ENCODE peak calls at places on chromosomes 2 and 18, in six cellular contexts. L, K, N, I, B and T are unnamed samples.

GRCh38 chr2:241020201-241020600 is 21.8 kb downstream of the SNED1 start:
- DNase-seq in L (no peak), K (no peak), N (no peak), I (no peak), B (no peak), T (no peak)

GRCh38 chr18:8745355-8746014 is 40.1 kb downstream of the MTCL1 start:
- DNase-seq in L (no peak), K (no peak), N (no peak), I (no peak), B (no peak), T (no peak)

GRCh38 chr2:74503506-74504475 is 3.7 kb downstream of the PCGF1 start:
- DNase-seq in L (no peak), K (no peak), N (no peak), I (no peak), B (no peak), T (no peak)

GRCh38 chr18:46337206-46337710 is 233.1 kb downstream of the HAUS1 start:
- DNase-seq in L (no peak), K (no peak), N (no peak), I (no peak), B (no peak), T (no peak)

GRCh38 chr2:160104115-160104514 is 41.7 kb upstream of the PLA2R1 start:
- DNase-seq in L (no peak), K (no peak), N (no peak), I (no peak), B (peak; percentile 31), T (no peak)

GRCh38 chr2:86622878-86623548 is 652 bp downstream of the RNF103 start:
- DNase-seq in L (peak; percentile 55), K (no peak), N (peak; percentile 57), I (no peak), B (no peak), T (peak; percentile 72)

GRCh38 chr2:240790370-240791210 is 29.4 kb downstream of the KIF1A start:
- DNase-seq in L (no peak), K (no peak), N (no peak), I (no peak), B (no peak), T (no peak)

GRCh38 chr18:79384151-79384807 is 11.5 kb upstream of the NFATC1 start:
- DNase-seq in L (no peak), K (no peak), N (no peak), I (no peak), B (no peak), T (no peak)

GRCh38 chr2:10162586-10163497 is 40.3 kb downstream of the RRM2 start:
- DNase-seq in L (no peak), K (no peak), N (no peak), I (no peak), B (no peak), T (peak; percentile 30)

GRCh38 chr2:190996947-190997346 is 17.0 kb downstream of the STAT1 start:
- DNase-seq in L (no peak), K (no peak), N (no peak), I (no peak), B (no peak), T (no peak)

GRCh38 chr2:122022531-122022930 is 267.1 kb downstream of the TSN start:
- DNase-seq in L (no peak), K (no peak), N (no peak), I (no peak), B (no peak), T (no peak)

GRCh38 chr18:25503567-25504081 is 151.7 kb upstream of the ZNF521 start:
- DNase-seq in L (peak; percentile 53), K (peak; percentile 68), N (peak; percentile 69), I (no peak), B (peak; percentile 83), T (peak; percentile 18)

GRCh38 chr2:39778775-39779751 is at the start of gene THUMPD2:
- DNase-seq in L (peak; percentile 64), K (no peak), N (peak; percentile 76), I (peak; percentile 58), B (peak; percentile 75), T (peak; percentile 34)

GRCh38 chr2:159349674-159350299 is 63.3 kb upstream of the WDSUB1 start:
- DNase-seq in L (no peak), K (no peak), N (no peak), I (no peak), B (no peak), T (no peak)

GRCh38 chr2:85018049-85018447 is 47.1 kb downstream of the KCMF1 start:
- DNase-seq in L (no peak), K (no peak), N (no peak), I (no peak), B (peak; percentile 23), T (no peak)

GRCh38 chr18:3623769-3624545 is 174.0 kb downstream of the TGIF1 start:
- DNase-seq in L (peak; percentile 99), K (peak; percentile 95), N (peak; percentile 66), I (no peak), B (peak; percentile 97), T (no peak)

GRCh38 chr2:218456849-218457248 is 37.9 kb downstream of the VIL1 start:
- DNase-seq in L (no peak), K (no peak), N (no peak), I (no peak), B (no peak), T (no peak)